ENCODE peak calls at places on chromosomes 6 and 20, in four cellular contexts. C is lower lobe of right lung, F is Calu3, N is heart left ventricle. B is an unnamed sample.

GRCh38 chr6:30615219-30615957 is 1.7 kb downstream of the PPP1R10 start:
- DNase-seq in C (no peak), F (peak; percentile 45), N (peak; percentile 38), B (no peak)

GRCh38 chr6:1040393-1040792 is 271.5 kb upstream of the FOXQ1 start:
- DNase-seq in C (no peak), F (no peak), N (no peak), B (no peak)

GRCh38 chr6:132062626-132063025 is 111.5 kb upstream of the CCN2 start:
- DNase-seq in C (no peak), F (no peak), N (no peak), B (no peak)

GRCh38 chr6:149045404-149045803 is 272.1 kb upstream of the TAB2 start:
- DNase-seq in C (no peak), F (no peak), N (no peak), B (no peak)

GRCh38 chr6:15546591-15546990 is 116.2 kb downstream of the DTNBP1 start:
- DNase-seq in C (no peak), F (peak; percentile 7), N (no peak), B (no peak)

GRCh38 chr20:25249198-25249931 is 1.5 kb downstream of the PYGB start:
- DNase-seq in C (no peak), F (no peak), N (peak; percentile 58), B (no peak)

GRCh38 chr20:62326959-62327725 is 24.3 kb downstream of the ADRM1 start:
- DNase-seq in C (no peak), F (no peak), N (no peak), B (no peak)

GRCh38 chr20:25565578-25566157 is 19.7 kb downstream of the NINL start:
- DNase-seq in C (no peak), F (no peak), N (no peak), B (no peak)

GRCh38 chr20:23362392-23363256 is 642 bp downstream of the GZF1 start:
- DNase-seq in C (peak; percentile 80), F (no peak), N (no peak), B (no peak)

GRCh38 chr6:156589281-156589680 is 187.9 kb upstream of the ARID1B start:
- DNase-seq in C (no peak), F (no peak), N (no peak), B (no peak)

GRCh38 chr6:38035478-38035877 is 216.0 kb downstream of the ZFAND3 start:
- DNase-seq in C (no peak), F (no peak), N (no peak), B (no peak)

GRCh38 chr20:5191829-5192569 is 65.2 kb downstream of the CDS2 start:
- DNase-seq in C (no peak), F (peak; percentile 8), N (no peak), B (no peak)

GRCh38 chr6:47097092-47097945 is 55.2 kb upstream of the ADGRF1 start:
- DNase-seq in C (peak; percentile 52), F (peak; percentile 78), N (peak; percentile 70), B (no peak)

GRCh38 chr20:29427201-29428060 is 1830.0 kb upstream of the DEFB115 start:
- DNase-seq in C (no peak), F (no peak), N (no peak), B (no peak)

GRCh38 chr6:63730311-63730710 is 94.7 kb downstream of the PHF3 start:
- DNase-seq in C (no peak), F (no peak), N (no peak), B (no peak)

GRCh38 chr6:20180935-20181334 is 31.3 kb downstream of the MBOAT1 start:
- DNase-seq in C (no peak), F (no peak), N (no peak), B (no peak)

GRCh38 chr6:54255881-54256280 is 52.4 kb upstream of the TINAG start:
- DNase-seq in C (no peak), F (no peak), N (no peak), B (no peak)

GRCh38 chr6:133964052-133964451 is 11.0 kb downstream of the TBPL1 start:
- DNase-seq in C (no peak), F (no peak), N (no peak), B (no peak)

GRCh38 chr6:28982476-28983266 is 22.4 kb downstream of the ZNF311 start:
- DNase-seq in C (no peak), F (peak; percentile 52), N (no peak), B (no peak)

GRCh38 chr6:127868338-127868737 is 32.5 kb downstream of the THEMIS start:
- DNase-seq in C (no peak), F (no peak), N (no peak), B (no peak)

GRCh38 chr6:14453712-14454466 is 336.3 kb downstream of the CD83 start:
- DNase-seq in C (no peak), F (no peak), N (no peak), B (no peak)

GRCh38 chr20:42649716-42650115 is 540.0 kb downstream of the PTPRT start:
- DNase-seq in C (no peak), F (no peak), N (no peak), B (no peak)

GRCh38 chr6:47822856-47823554 is 41.2 kb downstream of the OPN5 start:
- DNase-seq in C (no peak), F (no peak), N (no peak), B (no peak)

GRCh38 chr6:115055579-115055978 is 712.8 kb upstream of the HS3ST5 start:
- DNase-seq in C (no peak), F (no peak), N (no peak), B (no peak)

GRCh38 chr6:91506509-91506908 is 919.6 kb upstream of the MAP3K7 start:
- DNase-seq in C (no peak), F (no peak), N (no peak), B (no peak)

GRCh38 chr6:79949235-79949634 is 1.9 kb upstream of the ELOVL4 start:
- DNase-seq in C (peak; percentile 49), F (peak; percentile 67), N (no peak), B (no peak)

GRCh38 chr6:136969433-136969832 is 47.3 kb downstream of the SLC35D3 start:
- DNase-seq in C (no peak), F (no peak), N (no peak), B (no peak)

GRCh38 chr6:113169484-113169883 is 687.7 kb upstream of the MARCKS start:
- DNase-seq in C (no peak), F (no peak), N (no peak), B (no peak)

GRCh38 chr6:313917-314316 is 21.6 kb downstream of the DUSP22 start:
- DNase-seq in C (no peak), F (no peak), N (no peak), B (no peak)

GRCh38 chr20:58740356-58741308 is 48.0 kb downstream of the NPEPL1 start:
- DNase-seq in C (no peak), F (no peak), N (no peak), B (peak; percentile 43)

GRCh38 chr6:169251371-169251802 is 2.3 kb downstream of the THBS2 start:
- DNase-seq in C (no peak), F (no peak), N (no peak), B (no peak)

GRCh38 chr6:12097791-12098190 is 85.7 kb downstream of the HIVEP1 start:
- DNase-seq in C (no peak), F (no peak), N (no peak), B (no peak)

GRCh38 chr20:57445298-57445697 is 54.1 kb downstream of the RBM38 start:
- DNase-seq in C (no peak), F (no peak), N (peak; percentile 79), B (no peak)

GRCh38 chr6:113644861-113645575 is 212.1 kb upstream of the MARCKS start:
- DNase-seq in C (no peak), F (no peak), N (no peak), B (no peak)

GRCh38 chr6:36131517-36132220 is 1.4 kb downstream of the MAPK13 start:
- DNase-seq in C (no peak), F (peak; percentile 62), N (no peak), B (no peak)

GRCh38 chr6:43954311-43955131 is 172.7 kb downstream of the MRPL14 start:
- DNase-seq in C (no peak), F (no peak), N (peak; percentile 76), B (peak; percentile 64)

GRCh38 chr20:5020760-5021159 is 19.4 kb upstream of the SLC23A2 start:
- DNase-seq in C (no peak), F (no peak), N (no peak), B (no peak)

GRCh38 chr6:87837444-87837843 is 135.4 kb upstream of the AKIRIN2 start:
- DNase-seq in C (no peak), F (no peak), N (no peak), B (no peak)

GRCh38 chr6:149545258-149545753 is 537 bp downstream of the PPIL4 start:
- DNase-seq in C (peak; percentile 52), F (peak; percentile 24), N (peak; percentile 23), B (no peak)

GRCh38 chr6:123215211-123215610 is 219.2 kb downstream of the CLVS2 start:
- DNase-seq in C (no peak), F (no peak), N (no peak), B (no peak)

GRCh38 chr6:138402833-138403187 is 1.2 kb upstream of the HEBP2 start:
- DNase-seq in C (no peak), F (no peak), N (no peak), B (no peak)

GRCh38 chr6:138401960-138402832 is 1.8 kb upstream of the HEBP2 start:
- DNase-seq in C (no peak), F (no peak), N (no peak), B (no peak)

GRCh38 chr6:138404666-138405337 is 779 bp downstream of the HEBP2 start:
- DNase-seq in C (peak; percentile 57), F (no peak), N (peak; percentile 22), B (no peak)

GRCh38 chr6:138403801-138404665 is at the start of gene HEBP2:
- DNase-seq in C (peak; percentile 97), F (peak; percentile 95), N (peak; percentile 95), B (peak; percentile 95)

GRCh38 chr6:138403324-138403800 is 661 bp upstream of the HEBP2 start:
- DNase-seq in C (peak; percentile 65), F (peak; percentile 39), N (peak; percentile 55), B (no peak)
- TF ChIP-seq CTCF in C (peak; percentile 34), F (no peak), N (no peak), B (peak; percentile 25)

GRCh38 chr6:40112350-40112749 is 178.1 kb upstream of the MOCS1 start:
- DNase-seq in C (no peak), F (no peak), N (no peak), B (no peak)
- TF ChIP-seq CTCF in C (no peak), F (no peak), N (no peak), B (no peak)

DNA sequence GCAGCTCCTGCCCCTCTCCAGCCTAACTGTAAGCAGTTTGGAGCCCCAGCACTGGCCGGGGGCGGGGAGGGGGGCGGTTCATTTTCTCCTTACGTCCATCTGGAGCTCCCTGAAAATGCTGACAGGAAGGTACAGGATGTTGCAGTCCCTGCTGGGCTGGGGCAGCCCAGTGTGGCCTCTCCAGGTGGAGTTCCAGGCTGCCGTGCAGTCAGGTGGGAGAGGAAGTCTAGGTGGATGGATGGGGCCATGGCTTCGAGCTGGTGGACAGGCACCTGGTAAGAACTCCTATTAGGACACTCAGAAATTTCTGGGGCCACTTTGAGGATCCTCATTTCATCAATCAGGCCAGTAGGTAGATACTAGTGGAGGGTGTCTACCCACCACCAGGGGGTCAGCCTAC is 295.2 kb downstream of the CDH26 start:
- DNase-seq in C (no peak), F (no peak), N (no peak), B (peak; percentile 25)
- TF ChIP-seq CTCF in C (no peak), F (no peak), N (no peak), B (no peak)

GRCh38 chr20:15378151-15378550 is 1040.7 kb upstream of the FLRT3 start:
- DNase-seq in C (no peak), F (no peak), N (no peak), B (no peak)
- TF ChIP-seq CTCF in C (no peak), F (no peak), N (no peak), B (peak; percentile 27)

B was measured in type B pancreatic cell.